ENCODE peak calls at places on chromosome 14, in four cellular contexts. One of them, this sample, is unnamed.

GRCh38 chr14:60645191-60645590 is 4.1 kb downstream of the SIX1 start:
- DNase-seq in endothelial cell of umbilical vein: no peak
- DNase-seq in HepG2: no peak
- DNase-seq in K562: no peak
- DNase-seq in this sample: no peak

GRCh38 chr14:105529506-105530445 is 3.4 kb downstream of the TMEM121 start:
- DNase-seq in endothelial cell of umbilical vein: no peak
- DNase-seq in HepG2: peak; percentile 50
- DNase-seq in K562: peak; percentile 43
- DNase-seq in this sample: no peak

GRCh38 chr14:96351986-96352385 is 11.2 kb downstream of the ATG2B start:
- DNase-seq in endothelial cell of umbilical vein: no peak
- DNase-seq in HepG2: no peak
- DNase-seq in K562: no peak
- DNase-seq in this sample: no peak

GRCh38 chr14:68548194-68549056 is 244.4 kb downstream of the ZFP36L1 start:
- DNase-seq in endothelial cell of umbilical vein: no peak
- DNase-seq in HepG2: no peak
- DNase-seq in K562: no peak
- DNase-seq in this sample: no peak

GRCh38 chr14:67186369-67186768 is 2.9 kb upstream of the GARIN2 start:
- DNase-seq in endothelial cell of umbilical vein: no peak
- DNase-seq in HepG2: no peak
- DNase-seq in K562: no peak
- DNase-seq in this sample: no peak

GRCh38 chr14:106222736-106223135 is 696.4 kb downstream of the TMEM121 start:
- DNase-seq in endothelial cell of umbilical vein: no peak
- DNase-seq in HepG2: no peak
- DNase-seq in K562: no peak
- DNase-seq in this sample: no peak

GRCh38 chr14:29236848-29237247 is 470.3 kb downstream of the FOXG1 start:
- DNase-seq in endothelial cell of umbilical vein: peak; percentile 80
- DNase-seq in HepG2: no peak
- DNase-seq in K562: no peak
- DNase-seq in this sample: no peak

GRCh38 chr14:103737432-103738045 is 21.9 kb downstream of the ZFYVE21 start:
- DNase-seq in endothelial cell of umbilical vein: no peak
- DNase-seq in HepG2: peak; percentile 12
- DNase-seq in K562: no peak
- DNase-seq in this sample: no peak

GRCh38 chr14:75315143-75315542 is 36.5 kb downstream of the FOS start:
- DNase-seq in endothelial cell of umbilical vein: peak; percentile 50
- DNase-seq in HepG2: no peak
- DNase-seq in K562: no peak
- DNase-seq in this sample: no peak

GRCh38 chr14:85415015-85415712 is 114.8 kb upstream of the FLRT2 start:
- DNase-seq in endothelial cell of umbilical vein: peak; percentile 67
- DNase-seq in HepG2: peak; percentile 64
- DNase-seq in K562: no peak
- DNase-seq in this sample: peak; percentile 45

GRCh38 chr14:65072937-65073336 is 29.4 kb downstream of the MAX start:
- DNase-seq in endothelial cell of umbilical vein: no peak
- DNase-seq in HepG2: no peak
- DNase-seq in K562: no peak
- DNase-seq in this sample: no peak

GRCh38 chr14:72715215-72715909 is 178.5 kb downstream of the DPF3 start:
- DNase-seq in endothelial cell of umbilical vein: no peak
- DNase-seq in HepG2: no peak
- DNase-seq in K562: no peak
- DNase-seq in this sample: no peak

GRCh38 chr14:79631276-79631675 is 580.0 kb downstream of the DIO2 start:
- DNase-seq in endothelial cell of umbilical vein: no peak
- DNase-seq in HepG2: no peak
- DNase-seq in K562: no peak
- DNase-seq in this sample: peak; percentile 3

GRCh38 chr14:84527706-84528105 is 1002.2 kb upstream of the FLRT2 start:
- DNase-seq in endothelial cell of umbilical vein: no peak
- DNase-seq in HepG2: no peak
- DNase-seq in K562: no peak
- DNase-seq in this sample: no peak

GRCh38 chr14:25150934-25151790 is 101.2 kb upstream of the STXBP6 start:
- DNase-seq in endothelial cell of umbilical vein: peak; percentile 43
- DNase-seq in HepG2: peak; percentile 72
- DNase-seq in K562: peak; percentile 31
- DNase-seq in this sample: no peak

GRCh38 chr14:74965770-74966153 is 10.4 kb upstream of the PGF start:
- DNase-seq in endothelial cell of umbilical vein: peak; percentile 56
- DNase-seq in HepG2: no peak
- DNase-seq in K562: no peak
- DNase-seq in this sample: no peak

GRCh38 chr14:60974070-60974469 is 6.8 kb downstream of the TRMT5 start:
- DNase-seq in endothelial cell of umbilical vein: no peak
- DNase-seq in HepG2: no peak
- DNase-seq in K562: no peak
- DNase-seq in this sample: no peak

GRCh38 chr14:100159107-100159864 is at the start of gene DEGS2:
- DNase-seq in endothelial cell of umbilical vein: no peak
- DNase-seq in HepG2: no peak
- DNase-seq in K562: peak; percentile 34
- DNase-seq in this sample: no peak

GRCh38 chr14:97833291-97833690 is 1036.1 kb downstream of the VRK1 start:
- DNase-seq in endothelial cell of umbilical vein: no peak
- DNase-seq in HepG2: no peak
- DNase-seq in K562: no peak
- DNase-seq in this sample: no peak

GRCh38 chr14:82412545-82412944 is 878.9 kb upstream of the SEL1L start:
- DNase-seq in endothelial cell of umbilical vein: no peak
- DNase-seq in HepG2: no peak
- DNase-seq in K562: no peak
- DNase-seq in this sample: no peak

GRCh38 chr14:88321692-88322504 is 1.2 kb downstream of the KCNK10 start:
- DNase-seq in endothelial cell of umbilical vein: no peak
- DNase-seq in HepG2: no peak
- DNase-seq in K562: no peak
- DNase-seq in this sample: peak; percentile 47

GRCh38 chr14:103641181-103641580 is 12.2 kb downstream of the KLC1 start:
- DNase-seq in endothelial cell of umbilical vein: no peak
- DNase-seq in HepG2: no peak
- DNase-seq in K562: no peak
- DNase-seq in this sample: no peak

GRCh38 chr14:80055226-80055625 is 156.1 kb downstream of the DIO2 start:
- DNase-seq in endothelial cell of umbilical vein: no peak
- DNase-seq in HepG2: no peak
- DNase-seq in K562: no peak
- DNase-seq in this sample: no peak

GRCh38 chr14:73758392-73759182 is 44.4 kb upstream of the PNMA1 start:
- DNase-seq in endothelial cell of umbilical vein: peak; percentile 70
- DNase-seq in HepG2: peak; percentile 71
- DNase-seq in K562: peak; percentile 68
- DNase-seq in this sample: no peak
- TF ChIP-seq JUN in endothelial cell of umbilical vein: no peak
- TF ChIP-seq JUN in HepG2: no peak
- TF ChIP-seq JUN in K562: no peak
- TF ChIP-seq JUN in this sample: no peak

DNA sequence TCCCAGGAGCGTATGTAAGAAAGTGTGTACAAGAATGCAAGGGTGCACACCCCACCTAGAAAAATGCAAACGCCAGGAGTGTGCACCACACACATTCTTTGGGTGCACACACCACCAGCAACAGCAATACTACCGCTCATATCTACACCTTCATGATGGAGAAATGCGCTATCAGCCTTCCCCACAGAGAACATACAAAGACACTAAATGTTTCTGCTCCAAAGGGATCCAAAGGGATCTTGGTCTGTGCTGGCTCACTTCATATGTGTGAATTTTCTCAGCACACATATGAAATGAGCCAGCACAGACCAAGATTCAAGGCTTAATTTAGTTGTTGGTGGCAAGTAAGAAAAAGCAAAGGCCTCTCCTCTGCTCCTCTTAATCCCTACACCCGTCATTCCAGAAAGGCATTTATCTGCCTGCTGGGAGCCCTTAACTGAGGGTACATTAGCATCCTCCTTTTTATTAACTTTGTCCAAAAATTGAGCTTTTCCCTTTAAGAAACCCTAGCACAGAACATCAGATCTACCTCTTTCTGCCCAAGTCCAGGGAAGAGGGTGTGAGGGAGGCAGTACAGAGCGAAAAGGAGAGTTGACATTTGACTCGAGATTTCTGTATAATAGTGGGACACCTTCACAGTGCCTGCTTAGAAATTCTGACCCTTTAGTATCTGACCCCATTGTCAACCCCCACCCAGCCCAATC is 8.3 kb downstream of the BMP4 start:
- DNase-seq in endothelial cell of umbilical vein: peak; percentile 43
- DNase-seq in HepG2: no peak
- DNase-seq in K562: no peak
- DNase-seq in this sample: no peak
- H4K20me1 ChIP-seq in endothelial cell of umbilical vein: peaks cover 3% of the 10 kb centered on the region
- H4K20me1 ChIP-seq in HepG2: peaks cover 24% of the 10 kb centered on the region
- H4K20me1 ChIP-seq in K562: no peaks in the 10 kb centered on the region
- H4K20me1 ChIP-seq in this sample: peaks cover 3% of the 10 kb centered on the region

GRCh38 chr14:92539419-92539818 is 25.8 kb downstream of the RIN3 start:
- DNase-seq in endothelial cell of umbilical vein: no peak
- DNase-seq in HepG2: no peak
- DNase-seq in K562: no peak
- DNase-seq in this sample: no peak

GRCh38 chr14:92542766-92543554 is 29.4 kb downstream of the RIN3 start:
- DNase-seq in endothelial cell of umbilical vein: no peak
- DNase-seq in HepG2: no peak
- DNase-seq in K562: no peak
- DNase-seq in this sample: no peak

GRCh38 chr14:92538412-92539017 is 24.9 kb downstream of the RIN3 start:
- DNase-seq in endothelial cell of umbilical vein: no peak
- DNase-seq in HepG2: no peak
- DNase-seq in K562: no peak
- DNase-seq in this sample: no peak

GRCh38 chr14:92539875-92540274 is 26.3 kb downstream of the RIN3 start:
- DNase-seq in endothelial cell of umbilical vein: peak; percentile 13
- DNase-seq in HepG2: no peak
- DNase-seq in K562: no peak
- DNase-seq in this sample: no peak

DNA sequence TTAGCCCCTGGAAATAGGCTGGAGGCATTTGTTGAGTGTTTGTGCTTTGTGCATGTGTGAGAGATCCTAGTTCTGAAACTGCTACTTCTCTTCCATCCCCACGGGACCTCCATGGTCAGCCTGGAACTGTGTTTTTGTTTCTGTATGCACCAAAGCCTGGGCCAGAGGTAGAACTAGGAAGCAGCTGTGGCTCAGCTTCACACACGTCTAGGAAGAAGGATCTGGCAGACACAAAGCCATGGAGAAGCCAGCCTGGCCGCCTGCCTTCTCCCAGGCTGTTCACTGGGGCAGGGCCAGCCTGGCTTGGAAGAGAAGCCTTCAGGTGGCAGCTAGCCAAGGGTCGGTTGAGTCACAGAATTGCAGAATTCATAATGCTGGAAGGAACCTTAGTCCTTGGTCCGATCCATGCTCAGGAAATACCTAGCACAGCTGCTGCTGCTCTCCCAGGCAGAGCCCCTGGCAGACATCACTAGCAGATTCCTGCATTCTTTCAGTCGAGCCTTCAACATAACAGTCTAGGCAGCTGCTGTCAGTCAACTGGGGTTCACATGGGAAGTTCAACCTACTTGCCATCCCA is 27.0 kb downstream of the RIN3 start:
- DNase-seq in endothelial cell of umbilical vein: peak; percentile 99
- DNase-seq in HepG2: no peak
- DNase-seq in K562: no peak
- DNase-seq in this sample: no peak
- TF ChIP-seq JUN in endothelial cell of umbilical vein: peak; percentile 53
- TF ChIP-seq JUN in HepG2: no peak
- TF ChIP-seq JUN in K562: no peak
- TF ChIP-seq JUN in this sample: no peak

DNA sequence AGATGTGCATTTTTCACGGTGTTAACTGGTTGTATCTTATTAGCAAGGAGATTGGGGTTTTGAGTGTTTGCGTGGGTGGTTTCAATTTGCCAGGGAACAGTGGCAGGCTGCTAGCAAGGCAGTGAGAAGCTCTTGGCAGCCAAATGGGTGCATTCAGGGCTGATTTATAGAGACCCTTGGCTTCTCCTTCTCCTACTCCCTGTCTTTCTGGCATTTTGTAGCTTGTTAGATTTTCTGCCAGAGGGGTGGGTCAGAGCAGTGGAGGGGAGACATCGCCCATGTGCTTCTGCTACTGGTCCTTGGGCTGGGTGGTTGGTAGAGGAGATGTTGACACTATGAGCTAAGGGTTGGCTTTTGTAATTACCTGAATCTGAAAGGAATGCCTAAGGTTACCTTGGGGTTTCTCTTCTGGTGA is 9.6 kb downstream of the CALM1 start:
- DNase-seq in endothelial cell of umbilical vein: no peak
- DNase-seq in HepG2: no peak
- DNase-seq in K562: no peak
- DNase-seq in this sample: no peak
- H4K20me1 ChIP-seq in endothelial cell of umbilical vein: no peaks in the 10 kb centered on the region
- H4K20me1 ChIP-seq in HepG2: peaks cover 3% of the 10 kb centered on the region
- H4K20me1 ChIP-seq in K562: no peaks in the 10 kb centered on the region
- H4K20me1 ChIP-seq in this sample: peaks cover 5% of the 10 kb centered on the region

GRCh38 chr14:69547701-69548348 is 26.8 kb downstream of the CCDC177 start:
- DNase-seq in endothelial cell of umbilical vein: no peak
- DNase-seq in HepG2: no peak
- DNase-seq in K562: peak; percentile 68
- DNase-seq in this sample: peak; percentile 91

GRCh38 chr14:69543341-69544249 is 31.1 kb downstream of the CCDC177 start:
- DNase-seq in endothelial cell of umbilical vein: peak; percentile 33
- DNase-seq in HepG2: no peak
- DNase-seq in K562: no peak
- DNase-seq in this sample: no peak

GRCh38 chr14:69554500-69554899 is 20.2 kb downstream of the CCDC177 start:
- DNase-seq in endothelial cell of umbilical vein: no peak
- DNase-seq in HepG2: no peak
- DNase-seq in K562: no peak
- DNase-seq in this sample: no peak

GRCh38 chr14:69553221-69553620 is 21.4 kb downstream of the CCDC177 start:
- DNase-seq in endothelial cell of umbilical vein: no peak
- DNase-seq in HepG2: no peak
- DNase-seq in K562: no peak
- DNase-seq in this sample: no peak

DNA sequence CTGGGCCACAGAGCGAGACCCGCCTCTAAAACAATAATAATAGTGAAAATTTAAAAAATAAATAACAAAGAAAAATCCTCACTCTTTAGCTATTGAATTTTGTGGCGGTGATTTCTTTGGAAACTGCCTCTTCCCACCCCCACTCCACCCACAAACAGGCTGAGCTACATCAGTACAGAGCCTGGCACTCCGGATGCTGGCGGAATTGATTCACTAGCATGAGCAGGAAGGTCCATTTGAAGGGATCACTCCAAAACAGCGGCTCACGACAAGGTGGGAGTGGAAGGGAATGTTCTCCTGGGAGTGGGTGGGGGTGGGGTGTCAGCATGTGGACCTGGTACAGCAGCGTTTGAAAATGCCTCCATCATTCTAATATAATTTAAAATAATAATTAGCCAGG is 26.1 kb downstream of the CCDC177 start:
- DNase-seq in endothelial cell of umbilical vein: no peak
- DNase-seq in HepG2: no peak
- DNase-seq in K562: no peak
- DNase-seq in this sample: no peak
- TF ChIP-seq JUN in endothelial cell of umbilical vein: no peak
- TF ChIP-seq JUN in HepG2: no peak
- TF ChIP-seq JUN in K562: no peak
- TF ChIP-seq JUN in this sample: no peak